ENCODE peak calls at places on chromosomes 12 and 14, in six cellular contexts. One of them, this sample, is unnamed.

GRCh38 chr12:53062011-53062961 is 12.4 kb downstream of the TNS2 start:
- DNase-seq in NCI-H510A: no peak
- DNase-seq in activated CD8-positive, alpha-beta memory T cell treated with anti-CD3 and anti-CD28 coated beads, Interleukin-2, amount 10 ng/mL, durations not matched to agents 7 days and 5 days: no peak
- DNase-seq in MV-4-11: no peak
- DNase-seq in T-helper 2 cell: no peak
- DNase-seq in Peyer's patch: no peak
- DNase-seq in this sample: no peak

GRCh38 chr14:71113376-71113775 is 206.1 kb downstream of the PCNX1 start:
- DNase-seq in MV-4-11: no peak
- DNase-seq in T-helper 2 cell: no peak
- DNase-seq in NCI-H510A: no peak
- DNase-seq in activated CD8-positive, alpha-beta memory T cell treated with anti-CD3 and anti-CD28 coated beads, Interleukin-2, amount 10 ng/mL, durations not matched to agents 7 days and 5 days: no peak
- DNase-seq in Peyer's patch: no peak
- DNase-seq in this sample: no peak

GRCh38 chr12:124142395-124143005 is 152.4 kb upstream of the RFLNA start:
- DNase-seq in MV-4-11: no peak
- DNase-seq in Peyer's patch: no peak
- DNase-seq in T-helper 2 cell: no peak
- DNase-seq in activated CD8-positive, alpha-beta memory T cell treated with anti-CD3 and anti-CD28 coated beads, Interleukin-2, amount 10 ng/mL, durations not matched to agents 7 days and 5 days: no peak
- DNase-seq in NCI-H510A: no peak
- DNase-seq in this sample: no peak

GRCh38 chr12:116376354-116377193 is 99.1 kb upstream of the MED13L start:
- DNase-seq in MV-4-11: no peak
- DNase-seq in Peyer's patch: no peak
- DNase-seq in T-helper 2 cell: peak
- DNase-seq in NCI-H510A: peak
- DNase-seq in activated CD8-positive, alpha-beta memory T cell treated with anti-CD3 and anti-CD28 coated beads, Interleukin-2, amount 10 ng/mL, durations not matched to agents 7 days and 5 days: no peak
- DNase-seq in this sample: no peak

GRCh38 chr12:66302827-66303169 is 505 bp downstream of the HELB start:
- DNase-seq in Peyer's patch: no peak
- DNase-seq in NCI-H510A: no peak
- DNase-seq in T-helper 2 cell: no peak
- DNase-seq in activated CD8-positive, alpha-beta memory T cell treated with anti-CD3 and anti-CD28 coated beads, Interleukin-2, amount 10 ng/mL, durations not matched to agents 7 days and 5 days: no peak
- DNase-seq in MV-4-11: no peak
- DNase-seq in this sample: no peak

GRCh38 chr12:117024961-117025480 is 74.2 kb downstream of the TESC start:
- DNase-seq in Peyer's patch: no peak
- DNase-seq in T-helper 2 cell: no peak
- DNase-seq in activated CD8-positive, alpha-beta memory T cell treated with anti-CD3 and anti-CD28 coated beads, Interleukin-2, amount 10 ng/mL, durations not matched to agents 7 days and 5 days: no peak
- DNase-seq in NCI-H510A: no peak
- DNase-seq in MV-4-11: no peak
- DNase-seq in this sample: no peak

GRCh38 chr14:73472182-73473114 is 14.1 kb upstream of the NUMB start:
- DNase-seq in NCI-H510A: peak
- DNase-seq in MV-4-11: peak
- DNase-seq in T-helper 2 cell: peak
- DNase-seq in Peyer's patch: no peak
- DNase-seq in activated CD8-positive, alpha-beta memory T cell treated with anti-CD3 and anti-CD28 coated beads, Interleukin-2, amount 10 ng/mL, durations not matched to agents 7 days and 5 days: no peak
- DNase-seq in this sample: no peak

GRCh38 chr12:29521951-29522350 is 24.5 kb upstream of the OVCH1 start:
- DNase-seq in Peyer's patch: no peak
- DNase-seq in T-helper 2 cell: no peak
- DNase-seq in NCI-H510A: no peak
- DNase-seq in MV-4-11: no peak
- DNase-seq in activated CD8-positive, alpha-beta memory T cell treated with anti-CD3 and anti-CD28 coated beads, Interleukin-2, amount 10 ng/mL, durations not matched to agents 7 days and 5 days: no peak
- DNase-seq in this sample: no peak

GRCh38 chr14:70896981-70897380 is 10.3 kb upstream of the PCNX1 start:
- DNase-seq in MV-4-11: no peak
- DNase-seq in NCI-H510A: no peak
- DNase-seq in T-helper 2 cell: no peak
- DNase-seq in Peyer's patch: no peak
- DNase-seq in activated CD8-positive, alpha-beta memory T cell treated with anti-CD3 and anti-CD28 coated beads, Interleukin-2, amount 10 ng/mL, durations not matched to agents 7 days and 5 days: no peak
- DNase-seq in this sample: no peak

GRCh38 chr14:99189201-99189801 is 82.7 kb downstream of the BCL11B start:
- DNase-seq in activated CD8-positive, alpha-beta memory T cell treated with anti-CD3 and anti-CD28 coated beads, Interleukin-2, amount 10 ng/mL, durations not matched to agents 7 days and 5 days: peak
- DNase-seq in NCI-H510A: no peak
- DNase-seq in T-helper 2 cell: peak
- DNase-seq in MV-4-11: no peak
- DNase-seq in Peyer's patch: peak
- DNase-seq in this sample: no peak

GRCh38 chr12:52369809-52370208 is 2.5 kb upstream of the KRT85 start:
- DNase-seq in T-helper 2 cell: no peak
- DNase-seq in activated CD8-positive, alpha-beta memory T cell treated with anti-CD3 and anti-CD28 coated beads, Interleukin-2, amount 10 ng/mL, durations not matched to agents 7 days and 5 days: no peak
- DNase-seq in MV-4-11: no peak
- DNase-seq in NCI-H510A: no peak
- DNase-seq in Peyer's patch: no peak
- DNase-seq in this sample: no peak

GRCh38 chr14:75150150-75150549 is 23.3 kb upstream of the NEK9 start:
- DNase-seq in MV-4-11: peak
- DNase-seq in Peyer's patch: no peak
- DNase-seq in activated CD8-positive, alpha-beta memory T cell treated with anti-CD3 and anti-CD28 coated beads, Interleukin-2, amount 10 ng/mL, durations not matched to agents 7 days and 5 days: no peak
- DNase-seq in T-helper 2 cell: no peak
- DNase-seq in NCI-H510A: no peak
- DNase-seq in this sample: no peak

GRCh38 chr12:52091061-52091460 is 11.6 kb downstream of the SMIM41 start:
- DNase-seq in Peyer's patch: no peak
- DNase-seq in NCI-H510A: no peak
- DNase-seq in activated CD8-positive, alpha-beta memory T cell treated with anti-CD3 and anti-CD28 coated beads, Interleukin-2, amount 10 ng/mL, durations not matched to agents 7 days and 5 days: no peak
- DNase-seq in MV-4-11: no peak
- DNase-seq in T-helper 2 cell: no peak
- DNase-seq in this sample: no peak

GRCh38 chr14:103581206-103581605 is 18.4 kb downstream of the COA8 start:
- DNase-seq in MV-4-11: no peak
- DNase-seq in activated CD8-positive, alpha-beta memory T cell treated with anti-CD3 and anti-CD28 coated beads, Interleukin-2, amount 10 ng/mL, durations not matched to agents 7 days and 5 days: no peak
- DNase-seq in Peyer's patch: no peak
- DNase-seq in NCI-H510A: no peak
- DNase-seq in T-helper 2 cell: no peak
- DNase-seq in this sample: no peak

GRCh38 chr14:65696801-65697200 is 284.3 kb downstream of the FUT8 start:
- DNase-seq in activated CD8-positive, alpha-beta memory T cell treated with anti-CD3 and anti-CD28 coated beads, Interleukin-2, amount 10 ng/mL, durations not matched to agents 7 days and 5 days: no peak
- DNase-seq in MV-4-11: no peak
- DNase-seq in NCI-H510A: no peak
- DNase-seq in T-helper 2 cell: no peak
- DNase-seq in Peyer's patch: no peak
- DNase-seq in this sample: no peak

GRCh38 chr12:6178981-6179761 is 21.0 kb upstream of the CD9 start:
- DNase-seq in Peyer's patch: no peak
- DNase-seq in activated CD8-positive, alpha-beta memory T cell treated with anti-CD3 and anti-CD28 coated beads, Interleukin-2, amount 10 ng/mL, durations not matched to agents 7 days and 5 days: no peak
- DNase-seq in MV-4-11: no peak
- DNase-seq in NCI-H510A: no peak
- DNase-seq in T-helper 2 cell: no peak
- DNase-seq in this sample: no peak

GRCh38 chr14:102280376-102280962 is 24.5 kb downstream of the MOK start:
- DNase-seq in MV-4-11: no peak
- DNase-seq in activated CD8-positive, alpha-beta memory T cell treated with anti-CD3 and anti-CD28 coated beads, Interleukin-2, amount 10 ng/mL, durations not matched to agents 7 days and 5 days: no peak
- DNase-seq in T-helper 2 cell: no peak
- DNase-seq in Peyer's patch: no peak
- DNase-seq in NCI-H510A: no peak
- DNase-seq in this sample: no peak

GRCh38 chr12:11958216-11959091 is 112.3 kb upstream of the BCL2L14 start:
- DNase-seq in NCI-H510A: no peak
- DNase-seq in activated CD8-positive, alpha-beta memory T cell treated with anti-CD3 and anti-CD28 coated beads, Interleukin-2, amount 10 ng/mL, durations not matched to agents 7 days and 5 days: peak
- DNase-seq in MV-4-11: peak
- DNase-seq in Peyer's patch: no peak
- DNase-seq in T-helper 2 cell: peak
- DNase-seq in this sample: no peak

GRCh38 chr14:49972199-49972671 is 79.4 kb downstream of the ARF6 start:
- DNase-seq in NCI-H510A: no peak
- DNase-seq in MV-4-11: peak
- DNase-seq in Peyer's patch: no peak
- DNase-seq in activated CD8-positive, alpha-beta memory T cell treated with anti-CD3 and anti-CD28 coated beads, Interleukin-2, amount 10 ng/mL, durations not matched to agents 7 days and 5 days: no peak
- DNase-seq in T-helper 2 cell: no peak
- DNase-seq in this sample: no peak

GRCh38 chr14:31229638-31230229 is 22.1 kb upstream of the HECTD1 start:
- DNase-seq in T-helper 2 cell: no peak
- DNase-seq in Peyer's patch: no peak
- DNase-seq in activated CD8-positive, alpha-beta memory T cell treated with anti-CD3 and anti-CD28 coated beads, Interleukin-2, amount 10 ng/mL, durations not matched to agents 7 days and 5 days: no peak
- DNase-seq in NCI-H510A: peak
- DNase-seq in MV-4-11: peak
- DNase-seq in this sample: no peak